ENCODE peak calls at places on chromosomes 11 and 22, in seven cellular contexts. V is GM12891; I is CD8-positive, alpha-beta memory T cell; B is right cardiac atrium; C is naive thymus-derived CD8-positive, alpha-beta T cell; U is NB4; H is astrocyte of the spinal cord. N is an unnamed sample.

GRCh38 chr11:121446752-121447156 is 5.4 kb upstream of the SORL1 start:
- DNase-seq in V (no peak), I (no peak), B (no peak), C (no peak), U (peak), H (peak), N (no peak)

GRCh38 chr22:31626427-31627150 is 35.4 kb downstream of the PISD start:
- DNase-seq in V (no peak), I (no peak), B (peak), C (no peak), U (no peak), H (no peak), N (no peak)

GRCh38 chr11:38553033-38553432 is 1955.0 kb upstream of the RAG2 start:
- DNase-seq in V (no peak), I (no peak), B (no peak), C (no peak), U (no peak), H (peak), N (no peak)

GRCh38 chr11:121112498-121113455 is 11.7 kb downstream of the TECTA start:
- DNase-seq in V (peak), I (no peak), B (peak), C (no peak), U (peak), H (peak), N (no peak)

GRCh38 chr11:123409886-123410549 is 20.1 kb upstream of the GRAMD1B start:
- DNase-seq in V (no peak), I (no peak), B (no peak), C (no peak), U (no peak), H (no peak), N (no peak)

GRCh38 chr11:47603295-47603694 is 9.1 kb upstream of the C1QTNF4 start:
- DNase-seq in V (no peak), I (no peak), B (no peak), C (no peak), U (no peak), H (no peak), N (no peak)

GRCh38 chr11:119147604-119148333 is 1.1 kb upstream of the ABCG4 start:
- DNase-seq in V (no peak), I (no peak), B (no peak), C (no peak), U (peak), H (no peak), N (no peak)

GRCh38 chr22:31474743-31475142 is 14.9 kb downstream of the EIF4ENIF1 start:
- DNase-seq in V (no peak), I (no peak), B (no peak), C (no peak), U (no peak), H (peak), N (no peak)

GRCh38 chr22:19431641-19432091 is at the start of gene HIRA:
- DNase-seq in V (peak), I (peak), B (peak), C (peak), U (peak), H (peak), N (peak)

GRCh38 chr11:2091112-2091746 is 48.0 kb downstream of the IGF2 start:
- DNase-seq in V (no peak), I (peak), B (no peak), C (peak), U (no peak), H (no peak), N (no peak)

GRCh38 chr11:7892059-7892699 is 38.9 kb downstream of the OR10A6 start:
- DNase-seq in V (no peak), I (no peak), B (no peak), C (no peak), U (peak), H (no peak), N (no peak)